ENCODE peak calls at places on chromosomes 4 and X, in five cellular contexts. O is CD4-positive, CD25-positive, alpha-beta regulatory T cell; K is tibial artery; L is heart left ventricle; U is body of pancreas. H is an unnamed sample.
A peak's percentile ranks its signal among the peaks of the same experiment; 100 is the strongest.

GRCh38 chrX:21963226-21963625 is 22.7 kb downstream of the SMS start:
- DNase-seq in O (no peak), L (no peak), U (no peak), K (no peak), H (no peak)

GRCh38 chr4:41256740-41257256 is at the start of gene UCHL1:
- DNase-seq in O (no peak), U (peak; percentile 15), L (no peak), K (no peak), H (peak; percentile 71)

GRCh38 chrX:1679238-1679637 is 64.4 kb downstream of the ASMT start:
- DNase-seq in U (no peak), K (no peak), O (no peak), L (no peak), H (no peak)

GRCh38 chr4:16225996-16226815 is at the start of gene TAPT1:
- DNase-seq in O (peak; percentile 74), K (peak; percentile 76), U (peak; percentile 83), L (peak; percentile 92), H (peak; percentile 87)

GRCh38 chrX:91108761-91109160 is 325.9 kb upstream of the PABPC5 start:
- DNase-seq in O (no peak), K (no peak), L (no peak), U (no peak), H (no peak)

GRCh38 chr4:12137556-12137955 is 708.9 kb upstream of the HS3ST1 start:
- DNase-seq in U (no peak), L (no peak), K (no peak), O (no peak), H (no peak)

GRCh38 chr4:24256547-24256946 is 327.8 kb downstream of the DHX15 start:
- DNase-seq in L (no peak), K (no peak), U (no peak), O (no peak), H (no peak)

GRCh38 chr4:168755643-168756482 is 254.2 kb downstream of the CBR4 start:
- DNase-seq in U (no peak), K (no peak), L (no peak), O (no peak), H (no peak)

GRCh38 chr4:85842540-85842939 is 367.6 kb downstream of the ARHGAP24 start:
- DNase-seq in L (no peak), O (no peak), U (no peak), K (peak; percentile 58), H (no peak)

GRCh38 chr4:184448828-184449227 is 25.5 kb downstream of the IRF2 start:
- DNase-seq in U (peak; percentile 18), O (no peak), K (peak; percentile 49), L (no peak), H (peak; percentile 54)

GRCh38 chr4:62898115-62898514 is 1511.1 kb downstream of the TECRL start:
- DNase-seq in K (no peak), U (no peak), O (no peak), L (no peak), H (peak; percentile 60)

GRCh38 chr4:166435449-166435848 is 562.4 kb downstream of the TLL1 start:
- DNase-seq in O (no peak), K (no peak), U (no peak), L (no peak), H (no peak)

DNA sequence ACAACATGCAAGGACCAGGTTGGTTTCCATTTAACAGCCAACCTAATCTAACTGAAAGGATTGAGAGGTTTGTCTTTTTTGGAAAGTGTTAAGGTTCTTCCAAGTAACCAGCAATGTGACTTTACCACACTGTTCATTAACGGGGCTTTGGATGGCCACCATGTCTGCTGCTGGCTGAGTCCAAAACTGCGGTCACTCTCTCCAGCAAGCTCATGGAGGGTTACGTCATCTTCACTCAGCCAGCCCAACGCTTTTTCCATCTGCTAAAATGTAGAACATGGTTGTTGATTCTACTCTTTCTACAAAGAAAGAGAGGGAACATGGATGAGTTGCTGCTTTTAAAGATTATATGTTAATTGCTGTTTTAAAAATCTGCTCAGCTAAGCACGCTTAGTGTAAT is 11.0 kb downstream of the PKD2 start:
- DNase-seq in O (no peak), K (peak; percentile 74), U (no peak), L (no peak), H (peak; percentile 61)
- H3K27ac ChIP-seq in O (no peak overlapping the region), K (peak overlapping the region; percentile 99), U (peak overlapping the region; percentile 77), L (peak overlapping the region; percentile 88), H (peak overlapping the region; percentile 30)

DNA sequence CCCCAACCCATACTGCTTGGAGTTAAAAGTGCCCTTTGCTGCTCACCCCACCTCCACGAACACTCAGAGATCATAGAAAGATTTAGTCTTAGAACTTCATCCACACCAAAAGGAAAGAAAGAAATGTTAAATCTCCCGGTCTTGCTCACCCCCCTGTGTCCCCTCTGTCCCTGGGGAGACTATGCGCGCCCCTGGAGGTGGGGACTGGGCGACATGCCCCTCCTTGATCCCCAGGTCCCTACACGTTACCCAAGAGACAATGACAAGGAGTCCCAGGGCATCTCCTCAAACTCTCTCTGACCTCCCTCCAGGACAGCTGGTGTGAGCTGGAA is 612 bp downstream of the ITM2A start:
- DNase-seq in U (no peak), K (no peak), L (no peak), O (no peak), H (no peak)
- H3K27ac ChIP-seq in U (no peak overlapping the region), K (no peak overlapping the region), L (peak overlapping the region; percentile 61), O (peak overlapping the region; percentile 79), H (peak overlapping the region; percentile 10)

DNA sequence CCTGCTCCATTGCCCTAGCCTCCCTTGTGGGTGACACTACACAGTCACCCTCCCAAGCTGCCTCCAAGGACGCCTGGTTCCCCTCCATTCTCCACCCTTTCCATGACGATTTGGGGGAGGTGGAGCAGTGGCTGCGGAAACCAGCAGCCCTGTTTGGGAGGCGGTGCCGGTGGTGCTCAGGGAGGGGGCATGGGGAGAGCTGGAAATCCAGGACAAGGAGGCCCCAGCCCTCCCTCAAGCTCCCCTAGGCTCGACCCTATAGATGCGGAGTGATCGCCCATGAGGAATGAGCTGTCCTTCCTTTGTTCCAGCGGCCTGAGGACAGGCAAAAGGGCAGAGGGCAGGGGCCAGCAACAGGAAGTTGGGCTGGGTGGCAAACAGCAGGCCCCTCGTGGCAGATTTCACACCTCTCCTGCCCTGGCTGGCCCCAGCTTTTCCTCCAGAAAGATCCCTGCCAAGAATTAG is 3.6 kb upstream of the RENBP start:
- DNase-seq in K (no peak), L (no peak), U (no peak), O (no peak), H (no peak)
- H3K27ac ChIP-seq in K (no peak overlapping the region), L (peak overlapping the region; percentile 86), U (no peak overlapping the region), O (no peak overlapping the region), H (peak overlapping the region; percentile 33)

DNA sequence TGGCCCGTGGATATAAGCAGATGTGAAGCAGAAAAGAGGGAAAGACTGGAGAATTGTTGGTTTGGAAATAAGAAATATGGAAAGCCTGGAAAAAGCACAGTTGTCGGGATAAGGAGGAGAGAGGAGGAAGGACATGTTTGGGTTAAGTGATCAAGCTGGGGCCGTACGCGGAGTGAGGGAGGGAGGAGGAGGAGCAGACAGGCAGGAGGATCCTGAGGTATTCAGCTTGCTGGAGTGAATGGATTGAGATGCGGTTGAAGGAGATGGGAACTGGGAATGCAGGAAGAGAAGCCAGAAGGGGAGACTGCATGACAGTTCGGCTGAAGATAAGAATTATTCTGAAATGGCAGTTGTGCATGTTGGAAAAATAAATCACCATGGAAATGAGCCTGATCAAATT is 21.2 kb downstream of the ZFP42 start:
- DNase-seq in O (no peak), U (no peak), L (no peak), K (no peak), H (no peak)
- H3K27ac ChIP-seq in O (no peak overlapping the region), U (no peak overlapping the region), L (no peak overlapping the region), K (no peak overlapping the region), H (no peak overlapping the region)

H was measured in left lung.